ENCODE peak calls at places on chromosomes 5 and 9, in four cellular contexts. One of them, this sample, is unnamed.

GRCh38 chr5:171601266-171601881 is 181.9 kb downstream of the FGF18 start:
- DNase-seq in A549: no peak
- DNase-seq in H1: no peak
- DNase-seq in HepG2: no peak
- DNase-seq in this sample: no peak

GRCh38 chr9:88645869-88646204 is 110.9 kb downstream of the NXNL2 start:
- DNase-seq in A549: no peak
- DNase-seq in HepG2: no peak
- DNase-seq in H1: no peak
- DNase-seq in this sample: no peak

GRCh38 chr9:91178281-91179236 is 183.2 kb downstream of the AUH start:
- DNase-seq in A549: no peak
- DNase-seq in H1: peak; percentile 34
- DNase-seq in HepG2: no peak
- DNase-seq in this sample: peak; percentile 80

GRCh38 chr9:15136646-15137045 is 170.4 kb downstream of the TTC39B start:
- DNase-seq in H1: peak; percentile 61
- DNase-seq in HepG2: no peak
- DNase-seq in A549: peak; percentile 21
- DNase-seq in this sample: no peak

GRCh38 chr9:107541523-107541922 is 52.0 kb upstream of the KLF4 start:
- DNase-seq in A549: no peak
- DNase-seq in H1: no peak
- DNase-seq in HepG2: no peak
- DNase-seq in this sample: no peak

GRCh38 chr9:27505744-27506161 is 18.3 kb upstream of the IFNK start:
- DNase-seq in HepG2: no peak
- DNase-seq in H1: no peak
- DNase-seq in A549: no peak
- DNase-seq in this sample: no peak

GRCh38 chr5:171426266-171426665 is 6.8 kb downstream of the FGF18 start:
- DNase-seq in A549: no peak
- DNase-seq in H1: no peak
- DNase-seq in HepG2: no peak
- DNase-seq in this sample: no peak

GRCh38 chr5:149641000-149641576 is 59.8 kb downstream of the ARHGEF37 start:
- DNase-seq in H1: no peak
- DNase-seq in A549: peak; percentile 33
- DNase-seq in HepG2: peak; percentile 85
- DNase-seq in this sample: no peak

GRCh38 chr5:7087719-7088297 is 308.1 kb upstream of the ADCY2 start:
- DNase-seq in H1: no peak
- DNase-seq in HepG2: no peak
- DNase-seq in A549: peak; percentile 10
- DNase-seq in this sample: no peak

GRCh38 chr9:137493163-137494103 is 34.3 kb upstream of the NSMF start:
- DNase-seq in HepG2: no peak
- DNase-seq in A549: no peak
- DNase-seq in H1: no peak
- DNase-seq in this sample: no peak

GRCh38 chr5:126858441-126858840 is 81.5 kb downstream of the LMNB1 start:
- DNase-seq in HepG2: no peak
- DNase-seq in H1: peak; percentile 46
- DNase-seq in A549: no peak
- DNase-seq in this sample: no peak

GRCh38 chr9:98519641-98520040 is 189.1 kb downstream of the GABBR2 start:
- DNase-seq in A549: no peak
- DNase-seq in HepG2: no peak
- DNase-seq in H1: no peak
- DNase-seq in this sample: no peak

GRCh38 chr5:4676934-4677333 is 463.2 kb upstream of the ADAMTS16 start:
- DNase-seq in H1: no peak
- DNase-seq in A549: no peak
- DNase-seq in HepG2: no peak
- DNase-seq in this sample: no peak

GRCh38 chr9:16868706-16869105 is 1.8 kb downstream of the BNC2 start:
- DNase-seq in H1: no peak
- DNase-seq in HepG2: no peak
- DNase-seq in A549: no peak
- DNase-seq in this sample: no peak

GRCh38 chr9:69542048-69542447 is 130.1 kb downstream of the APBA1 start:
- DNase-seq in HepG2: no peak
- DNase-seq in H1: no peak
- DNase-seq in A549: no peak
- DNase-seq in this sample: no peak

GRCh38 chr9:122122903-122123632 is 30.0 kb upstream of the TTLL11 start:
- DNase-seq in A549: peak; percentile 73
- DNase-seq in HepG2: peak; percentile 41
- DNase-seq in H1: peak; percentile 97
- DNase-seq in this sample: no peak

GRCh38 chr5:10124287-10124686 is 125.4 kb downstream of the ATPSCKMT start:
- DNase-seq in A549: no peak
- DNase-seq in HepG2: no peak
- DNase-seq in H1: no peak
- DNase-seq in this sample: no peak

GRCh38 chr9:4167040-4167671 is 132.7 kb downstream of the GLIS3 start:
- DNase-seq in A549: peak; percentile 51
- DNase-seq in HepG2: no peak
- DNase-seq in H1: no peak
- DNase-seq in this sample: no peak

DNA sequence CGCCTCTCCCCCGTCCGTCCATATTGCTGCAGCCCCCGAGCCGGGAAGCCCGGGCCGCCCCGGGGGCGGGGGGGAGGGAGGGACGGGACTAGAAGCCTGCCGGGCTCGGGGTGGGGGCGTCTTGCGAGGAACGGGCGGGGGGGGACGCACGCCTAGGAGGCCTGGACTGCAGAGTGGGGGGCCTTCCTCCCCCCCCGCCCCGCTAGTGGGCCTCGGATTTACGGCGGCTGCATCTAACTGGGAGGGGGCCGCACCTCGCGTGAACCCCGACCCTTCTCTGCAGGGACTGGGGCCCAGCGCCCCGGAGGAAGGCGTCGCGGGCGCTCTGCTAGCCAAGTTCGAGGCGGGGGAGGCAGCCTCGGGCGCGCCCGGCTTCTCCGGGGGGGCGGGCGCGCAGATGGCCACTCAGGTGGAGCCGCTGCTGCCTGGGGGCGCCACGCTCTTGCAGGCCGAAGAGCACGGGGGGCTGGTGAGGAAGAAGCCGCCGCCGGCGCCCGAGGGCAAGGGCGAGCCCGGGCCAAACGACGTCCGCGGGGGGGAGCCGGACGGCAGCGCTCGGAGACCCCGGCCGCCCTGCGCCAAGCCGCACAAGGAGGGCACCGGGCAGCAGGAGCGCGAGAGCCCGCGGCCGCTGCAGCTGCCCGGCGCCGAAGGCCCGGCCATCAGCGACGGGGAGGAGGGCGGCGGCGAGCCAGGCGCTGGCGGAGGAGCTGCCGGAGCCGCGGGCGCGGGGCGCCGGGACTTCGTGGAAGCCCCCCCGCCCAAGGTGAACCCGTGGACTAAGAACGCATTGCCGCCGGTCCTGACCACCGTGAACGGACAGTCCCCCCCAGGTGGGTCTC is at the start of gene LARP1:
- DNase-seq in A549: peak; percentile 43
- DNase-seq in H1: no peak
- DNase-seq in HepG2: no peak
- DNase-seq in this sample: no peak
- TF ChIP-seq POLR2A in A549: no peak
- TF ChIP-seq POLR2A in H1: no peak
- TF ChIP-seq POLR2A in HepG2: peak; percentile 8
- TF ChIP-seq POLR2A in this sample: peak; percentile 16

GRCh38 chr5:75519761-75520160 is 8.1 kb downstream of the POLK start:
- DNase-seq in H1: no peak
- DNase-seq in HepG2: no peak
- DNase-seq in A549: no peak
- DNase-seq in this sample: no peak
- TF ChIP-seq POLR2A in H1: no peak
- TF ChIP-seq POLR2A in HepG2: no peak
- TF ChIP-seq POLR2A in A549: no peak
- TF ChIP-seq POLR2A in this sample: no peak

DNA sequence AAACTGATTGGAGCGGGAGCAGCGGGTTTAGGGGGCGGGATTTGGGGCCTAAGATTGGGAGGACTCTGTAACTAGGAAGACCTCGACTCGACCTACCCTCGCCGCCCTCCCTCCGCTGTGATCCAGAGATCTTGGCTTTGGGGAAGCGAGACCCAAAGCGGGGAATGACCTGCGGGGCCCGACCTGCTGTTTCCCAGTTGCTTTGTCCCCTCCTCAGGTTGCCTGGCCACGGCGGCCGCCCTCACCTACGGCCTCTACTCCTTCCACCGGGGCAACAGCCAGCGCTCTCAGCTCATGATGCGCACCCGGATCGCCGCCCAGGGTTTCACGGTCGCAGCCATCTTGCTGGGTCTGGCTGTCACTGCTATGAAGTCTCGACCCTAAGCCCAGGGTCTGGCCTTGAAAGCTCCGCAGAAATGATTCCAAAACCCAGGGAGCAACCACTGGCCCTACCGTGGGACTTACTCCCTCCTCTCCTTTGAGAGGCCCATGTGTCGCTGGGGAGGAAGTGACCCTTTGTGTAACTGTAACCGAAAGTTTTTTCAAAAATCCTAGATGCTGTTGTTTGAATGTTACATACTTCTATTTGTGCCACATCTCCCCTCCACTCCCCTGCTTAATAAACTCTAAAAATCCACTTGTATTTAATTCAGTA is 690 bp downstream of the HIGD2A start:
- DNase-seq in A549: no peak
- DNase-seq in HepG2: no peak
- DNase-seq in H1: no peak
- DNase-seq in this sample: no peak
- TF ChIP-seq POLR2A in A549: peak; percentile 69
- TF ChIP-seq POLR2A in HepG2: peak; percentile 86
- TF ChIP-seq POLR2A in H1: peak; percentile 20
- TF ChIP-seq POLR2A in this sample: peak; percentile 42

DNA sequence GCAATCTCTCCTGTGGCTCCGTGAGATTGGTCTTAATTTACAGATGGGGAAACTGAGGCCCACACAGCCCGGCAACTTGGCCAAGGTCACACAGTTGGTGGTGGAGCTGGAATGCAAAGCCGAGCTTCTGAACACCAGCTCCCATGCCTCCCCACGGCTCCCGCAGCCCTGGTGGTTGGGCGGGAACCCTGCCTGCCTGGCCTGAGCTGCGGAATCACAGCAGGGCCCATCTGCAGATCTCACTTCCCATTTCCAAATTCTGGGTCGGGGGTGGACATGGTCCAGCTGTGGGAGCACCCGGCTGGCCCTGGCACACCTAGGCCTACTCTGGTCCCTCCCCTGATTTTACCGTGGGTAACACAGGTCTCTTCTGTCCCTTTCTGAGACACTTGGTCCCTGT is 35.3 kb upstream of the PHYKPL start:
- DNase-seq in A549: no peak
- DNase-seq in HepG2: no peak
- DNase-seq in H1: no peak
- DNase-seq in this sample: no peak
- TF ChIP-seq POLR2A in A549: no peak
- TF ChIP-seq POLR2A in HepG2: no peak
- TF ChIP-seq POLR2A in H1: no peak
- TF ChIP-seq POLR2A in this sample: no peak

DNA sequence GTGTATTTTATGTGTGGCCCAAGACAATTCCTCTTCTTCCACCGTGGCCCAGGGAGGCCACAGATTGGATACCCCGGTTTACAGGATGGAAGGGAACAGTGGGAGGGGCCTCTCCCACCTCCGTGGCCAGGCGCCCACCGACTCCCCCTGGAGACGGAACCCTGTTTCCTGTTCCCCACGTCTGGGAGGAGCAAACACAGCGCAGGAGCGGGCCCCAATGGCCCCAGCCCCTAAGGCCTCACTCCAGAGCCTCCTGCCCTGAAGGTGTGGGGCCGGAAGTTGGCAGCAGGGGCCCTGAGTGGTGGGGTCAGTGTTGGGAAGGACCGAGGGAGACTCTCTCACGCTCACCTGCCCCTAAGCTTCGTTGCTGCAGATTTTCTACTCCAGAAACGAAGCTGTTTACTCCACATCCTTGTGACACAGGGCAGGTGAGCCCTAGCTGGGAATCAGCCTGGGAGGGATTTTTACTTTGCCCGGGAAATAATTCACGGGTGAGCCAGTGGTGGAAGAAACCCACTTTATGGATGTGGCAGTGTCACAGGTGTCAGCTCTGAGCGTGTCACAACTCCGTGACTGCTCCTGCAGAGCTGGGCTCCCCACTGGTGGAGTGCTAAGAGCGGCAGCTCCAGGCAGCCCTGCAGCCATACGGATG is 77.6 kb upstream of the OLFM1 start:
- DNase-seq in A549: no peak
- DNase-seq in HepG2: no peak
- DNase-seq in H1: no peak
- DNase-seq in this sample: no peak
- TF ChIP-seq POLR2A in A549: no peak
- TF ChIP-seq POLR2A in HepG2: no peak
- TF ChIP-seq POLR2A in H1: no peak
- TF ChIP-seq POLR2A in this sample: no peak

DNA sequence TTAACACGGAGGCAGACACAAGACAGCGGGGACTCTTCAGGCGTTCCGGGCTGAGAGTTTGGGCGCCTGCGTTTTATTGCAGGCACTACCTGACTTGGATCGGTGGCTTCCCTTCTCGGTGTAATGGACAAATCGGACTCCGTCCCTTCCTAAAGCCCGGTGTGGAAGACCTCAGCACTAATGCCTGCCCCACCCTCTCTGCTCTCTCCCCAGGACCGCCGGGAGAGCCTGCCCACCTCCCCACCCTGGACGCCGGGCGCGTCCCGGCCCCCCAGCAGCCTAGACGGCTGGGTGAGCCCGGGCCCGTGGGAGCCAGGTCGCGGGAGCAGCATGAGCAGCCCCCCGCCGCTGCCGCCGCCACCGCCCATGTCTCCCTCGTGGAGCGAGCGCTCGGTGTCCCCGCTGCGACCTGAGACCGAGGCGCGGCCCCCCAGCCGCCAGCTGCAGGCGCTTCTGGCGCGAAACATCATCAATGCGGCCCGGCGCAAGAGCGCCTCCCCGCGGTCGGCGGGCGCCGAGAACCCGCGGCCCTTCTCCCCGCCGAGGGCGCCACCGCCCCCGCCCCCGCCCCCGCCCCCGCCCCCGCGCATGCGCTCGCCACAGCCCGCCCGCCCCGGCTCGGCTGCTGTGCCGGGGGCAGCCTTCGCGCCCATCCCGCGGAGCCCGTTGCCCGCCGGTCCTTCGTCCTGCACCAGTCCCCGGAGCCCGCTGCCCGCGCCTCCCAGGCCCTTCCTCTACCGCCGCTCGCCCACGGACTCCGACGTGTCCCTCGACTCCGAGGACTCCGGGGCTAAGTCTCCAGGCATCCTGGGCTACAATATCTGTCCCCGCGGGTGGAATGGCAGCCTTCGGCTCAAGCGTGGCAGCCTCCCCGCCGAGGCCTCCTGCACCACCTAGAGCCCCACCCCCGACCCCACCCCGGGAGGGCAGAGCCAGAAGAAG is 4.6 kb upstream of the MYOZ3 start:
- DNase-seq in HepG2: peak; percentile 35
- DNase-seq in H1: peak; percentile 94
- DNase-seq in A549: peak; percentile 60
- DNase-seq in this sample: no peak
- TF ChIP-seq POLR2A in HepG2: no peak
- TF ChIP-seq POLR2A in H1: no peak
- TF ChIP-seq POLR2A in A549: peak; percentile 50
- TF ChIP-seq POLR2A in this sample: no peak